ENCODE peak calls at places on chromosomes 3 and 15, in four cellular contexts. K is B cell, I is esophagus squamous epithelium, H is cardiac fibroblast. F is an unnamed sample.

GRCh38 chr3:107629556-107629955 is 106.8 kb downstream of the BBX start:
- DNase-seq in K (no peak), H (peak), I (no peak), F (no peak)

GRCh38 chr15:68789921-68790575 is 30.6 kb downstream of the ANP32A start:
- DNase-seq in H (no peak), K (no peak), I (no peak), F (no peak)

GRCh38 chr15:61938249-61938648 is 122.0 kb downstream of the VPS13C start:
- DNase-seq in K (no peak), H (no peak), I (no peak), F (no peak)

GRCh38 chr15:31782951-31783350 is 247.4 kb upstream of the CHRNA7 start:
- DNase-seq in H (no peak), K (no peak), I (no peak), F (no peak)

GRCh38 chr15:79455361-79455760 is 23.2 kb downstream of the MINAR1 start:
- DNase-seq in K (no peak), I (no peak), H (peak), F (no peak)

GRCh38 chr15:65792130-65792987 is at the start of gene DENND4A:
- DNase-seq in K (peak), H (peak), I (peak), F (peak)

GRCh38 chr15:59993950-59994401 is 10.1 kb upstream of the FOXB1 start:
- DNase-seq in I (no peak), K (peak), H (no peak), F (no peak)

GRCh38 chr3:13303410-13303809 is 116.7 kb downstream of the NUP210 start:
- DNase-seq in K (no peak), H (no peak), I (no peak), F (no peak)

GRCh38 chr3:59605318-59605717 is 555.5 kb upstream of the CFAP20DC start:
- DNase-seq in I (no peak), K (no peak), H (no peak), F (no peak)

GRCh38 chr3:23254875-23255274 is 51.7 kb downstream of the UBE2E2 start:
- DNase-seq in I (no peak), K (no peak), H (no peak), F (no peak)

GRCh38 chr15:49902791-49903481 is 216.1 kb downstream of the ATP8B4 start:
- DNase-seq in I (no peak), K (no peak), H (peak), F (no peak)

GRCh38 chr3:15953841-15954240 is 156.1 kb upstream of the ANKRD28 start:
- DNase-seq in H (peak), K (no peak), I (no peak), F (no peak)

GRCh38 chr15:70492240-70493177 is 270.8 kb downstream of the UACA start:
- DNase-seq in K (peak), I (peak), H (peak), F (no peak)
- TF ChIP-seq CTCF in K (peak), I (peak), H (peak), F (no peak)

GRCh38 chr3:65245133-65246076 is 557.6 kb upstream of the ADAMTS9 start:
- DNase-seq in K (no peak), I (no peak), H (peak), F (no peak)
- TF ChIP-seq CTCF in K (no peak), I (peak), H (peak), F (peak)

DNA sequence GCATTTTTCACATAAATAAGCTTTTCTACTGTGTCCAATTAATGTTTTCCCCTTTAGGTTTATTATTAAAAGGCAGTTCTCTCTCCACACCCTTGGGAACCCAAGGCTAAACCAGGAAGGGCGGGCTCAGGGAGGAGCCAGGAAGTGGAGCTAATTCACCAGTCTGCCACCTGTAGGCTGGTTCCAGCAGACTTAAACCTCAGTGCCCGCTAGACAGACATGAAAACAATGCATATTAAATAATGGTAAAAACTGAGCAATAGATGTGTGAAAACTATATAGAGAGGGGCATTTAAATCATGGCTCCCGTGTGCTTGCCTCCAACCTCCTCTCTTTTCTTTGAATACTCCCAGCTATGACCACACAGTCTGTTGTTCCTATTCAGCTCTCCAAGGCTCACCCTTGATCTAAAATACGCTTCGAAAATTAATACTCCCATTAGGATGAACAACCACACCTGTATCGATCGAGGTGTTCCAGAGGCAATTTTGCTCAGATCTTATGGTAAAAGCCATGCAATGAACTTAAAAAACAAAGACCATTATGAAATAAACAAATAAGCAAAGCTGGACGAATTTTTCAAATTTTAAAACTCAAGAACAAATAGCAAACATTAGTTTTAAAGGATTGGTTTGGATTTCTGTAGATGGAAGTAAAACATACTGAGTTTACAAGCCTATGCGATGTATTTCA is 253.3 kb downstream of the TJP1 start:
- DNase-seq in K (no peak), I (no peak), H (peak), F (no peak)
- TF ChIP-seq CTCF in K (no peak), I (peak), H (no peak), F (no peak)

DNA sequence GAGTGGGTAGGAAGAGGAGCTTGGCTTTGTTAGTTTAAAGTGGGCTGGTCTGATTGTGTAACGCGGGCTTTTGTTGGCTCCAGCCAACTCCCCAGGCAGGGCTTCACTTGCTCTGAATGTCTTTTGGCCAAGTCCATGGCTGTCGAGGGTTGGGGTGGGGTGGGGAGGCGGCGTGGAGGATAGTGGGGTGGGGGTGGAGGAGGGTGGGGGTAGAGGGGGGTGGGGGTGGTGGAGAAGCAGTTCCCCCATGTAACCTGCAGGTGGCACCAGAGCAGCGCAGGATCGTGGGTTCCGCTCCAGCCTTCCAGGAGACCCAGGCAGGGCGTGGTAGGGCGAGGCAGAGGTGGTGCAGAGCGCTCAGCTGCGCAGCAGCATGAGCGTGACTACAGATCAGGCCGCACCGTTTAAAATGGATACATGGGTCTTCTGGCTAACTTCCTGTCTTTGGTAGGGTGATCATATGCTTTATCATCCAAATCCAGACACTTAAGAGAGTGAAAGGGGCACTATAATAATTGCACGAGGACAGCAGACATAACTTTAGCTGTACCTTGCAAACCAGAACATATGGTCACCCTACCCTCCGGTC is 28.3 kb downstream of the GOLGA6A start:
- DNase-seq in K (peak), H (peak), I (no peak), F (peak)
- TF ChIP-seq CTCF in K (peak), H (peak), I (peak), F (peak)

GRCh38 chr3:119559441-119559963 is at the start of gene CD80:
- DNase-seq in K (peak), H (peak), I (peak), F (no peak)
- TF ChIP-seq CTCF in K (peak), H (peak), I (peak), F (no peak)

GRCh38 chr15:90249123-90249863 is at the start of gene TTLL13:
- DNase-seq in H (peak), K (peak), I (peak), F (peak)
- TF ChIP-seq CTCF in H (no peak), K (no peak), I (peak), F (no peak)

DNA sequence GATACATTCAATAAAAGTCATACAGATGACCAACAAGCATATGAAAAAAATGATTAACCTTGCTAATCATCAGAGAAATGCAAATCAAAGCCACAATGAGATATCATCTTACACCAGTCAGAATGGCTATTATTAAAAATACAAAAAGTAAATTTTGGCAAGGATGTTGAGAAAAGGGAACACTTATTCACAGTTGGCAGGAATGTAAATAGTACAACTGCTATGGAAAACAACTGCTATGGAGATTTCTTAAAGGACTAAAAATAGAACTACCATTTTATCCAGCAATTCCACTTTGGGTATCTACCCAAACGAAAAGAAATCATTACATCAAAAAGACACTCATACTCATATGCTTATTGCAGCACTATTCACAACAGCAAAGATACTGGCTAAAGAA is 1121.8 kb downstream of the TBL1XR1 start:
- DNase-seq in H (no peak), K (no peak), I (no peak), F (no peak)
- TF ChIP-seq CTCF in H (no peak), K (no peak), I (no peak), F (no peak)

DNA sequence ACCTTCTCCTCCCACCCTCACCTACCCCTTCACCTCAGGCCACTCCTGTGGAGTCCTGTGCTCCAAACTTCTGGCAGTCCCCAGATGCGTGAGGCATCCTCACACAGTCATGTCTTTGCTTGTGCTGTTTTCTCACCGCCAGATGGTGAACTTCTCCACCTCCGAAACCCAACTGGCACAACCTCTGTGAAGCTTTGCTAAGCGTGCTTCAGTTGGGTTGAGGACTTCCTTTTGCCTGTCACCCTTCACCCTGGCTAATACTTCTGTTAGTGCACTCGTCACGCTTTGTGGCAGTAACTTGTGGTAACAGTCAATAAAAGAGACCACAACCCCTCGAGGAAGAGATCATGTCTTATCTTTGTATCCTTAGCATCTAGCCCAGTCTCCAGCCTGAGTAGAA is 42.0 kb upstream of the SKOR1 start:
- DNase-seq in I (no peak), K (peak), H (no peak), F (no peak)
- TF ChIP-seq CTCF in I (no peak), K (peak), H (no peak), F (no peak)